ENCODE peak calls at places on chromosomes 6 and 20, in six cellular contexts. One of them, this sample, is unnamed.

GRCh38 chr6:147170269-147170668 is 33.9 kb upstream of the STXBP5 start:
- DNase-seq in A172: peak
- DNase-seq in left ventricle myocardium inferior: no peak
- DNase-seq in MG63: peak
- DNase-seq in NCI-H1436: no peak
- DNase-seq in AG08395: peak
- DNase-seq in this sample: peak

GRCh38 chr20:6857929-6858328 is 90.4 kb downstream of the BMP2 start:
- DNase-seq in MG63: no peak
- DNase-seq in left ventricle myocardium inferior: no peak
- DNase-seq in A172: no peak
- DNase-seq in NCI-H1436: no peak
- DNase-seq in AG08395: no peak
- DNase-seq in this sample: no peak

GRCh38 chr6:74671558-74672025 is 534.3 kb downstream of the COL12A1 start:
- DNase-seq in left ventricle myocardium inferior: no peak
- DNase-seq in A172: peak
- DNase-seq in MG63: peak
- DNase-seq in AG08395: peak
- DNase-seq in NCI-H1436: no peak
- DNase-seq in this sample: peak

GRCh38 chr6:108115598-108116058 is 41.1 kb upstream of the OSTM1 start:
- DNase-seq in MG63: peak
- DNase-seq in AG08395: peak
- DNase-seq in A172: no peak
- DNase-seq in left ventricle myocardium inferior: peak
- DNase-seq in NCI-H1436: peak
- DNase-seq in this sample: no peak

GRCh38 chr20:35007413-35007812 is 51.7 kb downstream of the MYH7B start:
- DNase-seq in MG63: no peak
- DNase-seq in NCI-H1436: no peak
- DNase-seq in AG08395: no peak
- DNase-seq in left ventricle myocardium inferior: no peak
- DNase-seq in A172: no peak
- DNase-seq in this sample: no peak

GRCh38 chr6:44855562-44856494 is 468.3 kb downstream of the CDC5L start:
- DNase-seq in AG08395: peak
- DNase-seq in left ventricle myocardium inferior: no peak
- DNase-seq in NCI-H1436: peak
- DNase-seq in A172: no peak
- DNase-seq in MG63: no peak
- DNase-seq in this sample: no peak

GRCh38 chr6:69090132-69090531 is 455.1 kb downstream of the ADGRB3 start:
- DNase-seq in MG63: peak
- DNase-seq in AG08395: peak
- DNase-seq in NCI-H1436: no peak
- DNase-seq in left ventricle myocardium inferior: no peak
- DNase-seq in A172: peak
- DNase-seq in this sample: peak

GRCh38 chr6:7124631-7125030 is 16.9 kb downstream of the RREB1 start:
- DNase-seq in AG08395: no peak
- DNase-seq in left ventricle myocardium inferior: no peak
- DNase-seq in A172: no peak
- DNase-seq in MG63: no peak
- DNase-seq in NCI-H1436: no peak
- DNase-seq in this sample: no peak

GRCh38 chr6:145147559-145147958 is 587.8 kb downstream of the EPM2A start:
- DNase-seq in A172: peak
- DNase-seq in MG63: no peak
- DNase-seq in NCI-H1436: no peak
- DNase-seq in left ventricle myocardium inferior: no peak
- DNase-seq in AG08395: peak
- DNase-seq in this sample: peak